ENCODE peak calls at places on chromosomes 7 and 10, in six cellular contexts. W is iPS DF 6.9, T is aorta, S is left ventricle myocardium inferior, M is PC-9, R is lung. Y is an unnamed sample. For H3K9me3, the result is how much of the 10 kb centered on the place peaks cover.

GRCh38 chr7:41984888-41985287 is 252.1 kb downstream of the GLI3 start:
- DNase-seq in W (no peak), M (no peak), S (no peak), R (no peak), T (no peak), Y (no peak)

GRCh38 chr10:19576576-19576975 is 239.7 kb upstream of the PLXDC2 start:
- DNase-seq in M (no peak), T (no peak), R (no peak), S (no peak), W (no peak), Y (no peak)

GRCh38 chr10:28130267-28130666 is 131.4 kb upstream of the ODAD2 start:
- DNase-seq in S (no peak), M (no peak), T (no peak), R (no peak), W (no peak), Y (no peak)

GRCh38 chr10:43257210-43258031 is 9.4 kb downstream of the RASGEF1A start:
- DNase-seq in T (no peak), R (no peak), S (no peak), M (no peak), W (no peak), Y (no peak)

GRCh38 chr7:135355377-135356048 is 121.9 kb downstream of the STRA8 start:
- DNase-seq in M (no peak), R (no peak), W (no peak), T (no peak), S (no peak), Y (no peak)

GRCh38 chr10:86958831-86959736 is 685 bp downstream of the SNCG start:
- DNase-seq in R (no peak), S (peak), W (no peak), M (peak), T (peak), Y (peak)

GRCh38 chr10:54559498-54559897 is 241.5 kb downstream of the PCDH15 start:
- DNase-seq in M (no peak), S (no peak), W (no peak), T (no peak), R (no peak), Y (no peak)

GRCh38 chr7:30349170-30349569 is 64.8 kb downstream of the ZNRF2 start:
- DNase-seq in M (no peak), S (no peak), W (no peak), T (no peak), R (no peak), Y (no peak)

GRCh38 chr10:101330236-101331225 is 23.4 kb upstream of the BTRC start:
- DNase-seq in R (no peak), S (no peak), M (no peak), T (no peak), W (no peak), Y (no peak)

GRCh38 chr7:90660819-90661218 is 64.7 kb downstream of the CDK14 start:
- DNase-seq in M (no peak), W (no peak), S (no peak), R (no peak), T (no peak), Y (no peak)

GRCh38 chr7:38120076-38120475 is 58.0 kb upstream of the STARD3NL start:
- DNase-seq in T (no peak), W (no peak), M (no peak), R (no peak), S (no peak), Y (no peak)

GRCh38 chr10:85791846-85792532 is 574.6 kb downstream of the GRID1 start:
- DNase-seq in R (no peak), W (no peak), T (no peak), S (no peak), M (no peak), Y (peak)

GRCh38 chr10:14296081-14296709 is 34.5 kb downstream of the FRMD4A start:
- DNase-seq in M (no peak), R (no peak), S (no peak), W (no peak), T (no peak), Y (no peak)

GRCh38 chr7:76383089-76383944 is 24.5 kb upstream of the YWHAG start:
- DNase-seq in R (no peak), S (no peak), T (no peak), M (no peak), W (no peak), Y (no peak)

GRCh38 chr10:105827133-105827532 is 1186.0 kb downstream of the SORCS3 start:
- DNase-seq in M (no peak), S (no peak), R (no peak), T (no peak), W (no peak), Y (no peak)

GRCh38 chr10:77360835-77361234 is 276.8 kb downstream of the KCNMA1 start:
- DNase-seq in S (no peak), R (no peak), M (no peak), T (no peak), W (no peak), Y (no peak)

GRCh38 chr10:58435297-58435696 is 50.1 kb downstream of the TFAM start:
- DNase-seq in W (no peak), R (peak), T (no peak), M (peak), S (peak), Y (peak)

GRCh38 chr10:31071232-31071999 is 39.8 kb upstream of the ZNF438 start:
- DNase-seq in M (peak), T (no peak), R (no peak), S (no peak), W (no peak), Y (no peak)

GRCh38 chr10:50419756-50420155 is 168.4 kb upstream of the ASAH2 start:
- DNase-seq in W (no peak), M (no peak), S (no peak), T (no peak), R (no peak), Y (no peak)

GRCh38 chr7:20828947-20829346 is 42.3 kb upstream of the SP8 start:
- DNase-seq in T (no peak), M (no peak), S (no peak), W (no peak), R (no peak), Y (no peak)
- H3K27ac ChIP-seq in T (no peak), M (no peak), S (no peak), W (no peak), R (no peak), Y (no peak)

GRCh38 chr10:131124945-131125344 is 186.6 kb downstream of the TCERG1L start:
- DNase-seq in T (no peak), R (no peak), W (no peak), S (no peak), M (no peak), Y (no peak)
- H3K9me3 ChIP-seq in T (under half), R (under half), W (under half), S (under half), M (under half), Y (under half)

GRCh38 chr7:155884225-155885161 is 72.2 kb upstream of the SHH start:
- DNase-seq in R (no peak), T (no peak), M (no peak), S (no peak), W (no peak), Y (peak)

GRCh38 chr7:155880721-155881120 is 68.5 kb upstream of the SHH start:
- DNase-seq in R (no peak), M (no peak), W (no peak), S (no peak), T (no peak), Y (no peak)

GRCh38 chr7:155881471-155882350 is 69.4 kb upstream of the SHH start:
- DNase-seq in S (no peak), W (no peak), T (peak), M (no peak), R (no peak), Y (peak)

GRCh38 chr7:155883491-155884224 is 71.4 kb upstream of the SHH start:
- DNase-seq in S (no peak), M (no peak), T (peak), W (no peak), R (no peak), Y (no peak)

DNA sequence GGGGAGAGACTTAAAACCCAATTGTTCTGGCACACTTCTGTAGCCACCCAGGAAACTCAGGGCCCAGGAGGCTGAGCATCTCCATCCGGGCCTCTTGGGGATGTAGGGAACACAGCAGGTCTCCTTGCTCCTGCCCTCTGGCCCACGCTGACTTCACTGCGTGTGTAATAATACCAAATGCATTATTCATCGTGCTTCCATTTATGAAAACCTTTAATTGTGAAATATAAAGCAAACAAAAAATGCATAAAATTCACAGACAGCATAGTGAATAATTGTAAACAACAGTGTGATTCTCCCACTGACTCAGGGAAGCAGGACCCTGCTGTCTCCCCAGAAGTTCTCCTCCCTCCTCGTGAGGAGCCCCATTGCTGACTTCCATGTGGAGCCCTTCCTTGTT is 70.3 kb upstream of the SHH start:
- DNase-seq in W (no peak), R (no peak), T (peak), M (no peak), S (no peak), Y (no peak)
- H3K27ac ChIP-seq in W (no peak), R (no peak), T (no peak), M (no peak), S (no peak), Y (no peak)

GRCh38 chr7:158270856-158271413 is 316.7 kb downstream of the PTPRN2 start:
- DNase-seq in T (no peak), M (no peak), W (no peak), R (no peak), S (no peak), Y (no peak)
- H3K9me3 ChIP-seq in T (under half), M (under half), W (under half), R (under half), S (under half), Y (under half)

GRCh38 chr10:62014510-62014909 is 113.0 kb downstream of the ARID5B start:
- DNase-seq in S (no peak), R (no peak), T (no peak), W (no peak), M (no peak), Y (no peak)

GRCh38 chr10:62018141-62018911 is 116.8 kb downstream of the ARID5B start:
- DNase-seq in M (no peak), S (no peak), W (no peak), R (no peak), T (no peak), Y (no peak)

GRCh38 chr10:62017141-62017870 is 115.8 kb downstream of the ARID5B start:
- DNase-seq in R (no peak), M (no peak), W (no peak), S (no peak), T (no peak), Y (no peak)

GRCh38 chr10:62016477-62017140 is 115.1 kb downstream of the ARID5B start:
- DNase-seq in T (no peak), W (no peak), S (no peak), M (no peak), R (no peak), Y (no peak)

GRCh38 chr10:62015994-62016393 is 114.5 kb downstream of the ARID5B start:
- DNase-seq in S (no peak), M (no peak), T (no peak), R (no peak), W (no peak), Y (no peak)
- H3K27ac ChIP-seq in S (peak), M (no peak), T (no peak), R (no peak), W (no peak), Y (no peak)

GRCh38 chr10:117684673-117685211 is 142.2 kb downstream of the EMX2 start:
- DNase-seq in M (peak), S (peak), R (peak), W (no peak), T (peak), Y (peak)

GRCh38 chr10:117689566-117689965 is 147.0 kb downstream of the EMX2 start:
- DNase-seq in S (no peak), T (no peak), W (no peak), R (no peak), M (no peak), Y (no peak)

GRCh38 chr10:117685431-117685830 is 142.9 kb downstream of the EMX2 start:
- DNase-seq in S (no peak), R (no peak), T (no peak), M (no peak), W (no peak), Y (no peak)

GRCh38 chr10:117686606-117687005 is 144.1 kb downstream of the EMX2 start:
- DNase-seq in M (no peak), R (no peak), T (no peak), W (no peak), S (no peak), Y (no peak)

GRCh38 chr10:117688358-117688757 is 145.8 kb downstream of the EMX2 start:
- DNase-seq in R (no peak), S (no peak), T (no peak), M (no peak), W (no peak), Y (no peak)
- H3K9me3 ChIP-seq in R (under half), S (under half), T (under half), M (under half), W (under half), Y (under half)